ENCODE peak calls at places on chromosomes 1 and 21, in five cellular contexts. F is K562, Y is A549, U is IMR-90, G is HepG2. O is an unnamed sample.
A peak's percentile ranks its signal among the peaks of the same experiment; 100 is the strongest.

GRCh38 chr1:61604684-61605083 is 120.3 kb downstream of the TM2D1 start:
- DNase-seq in G (no peak), F (no peak), Y (no peak), U (no peak), O (no peak)

GRCh38 chr1:219900882-219901281 is 27.5 kb downstream of the SLC30A10 start:
- DNase-seq in U (no peak), G (no peak), Y (no peak), F (no peak), O (no peak)

GRCh38 chr1:48031676-48032075 is 34.5 kb upstream of the TRABD2B start:
- DNase-seq in U (no peak), G (no peak), F (no peak), Y (no peak), O (no peak)

GRCh38 chr21:44905016-44905724 is 15.5 kb downstream of the ITGB2 start:
- DNase-seq in F (no peak), Y (no peak), U (no peak), G (no peak), O (no peak)

GRCh38 chr21:25572895-25573310 is 34.4 kb downstream of the MRPL39 start:
- DNase-seq in F (no peak), G (no peak), U (peak; percentile 59), Y (no peak), O (no peak)

GRCh38 chr1:10339815-10340214 is 59.0 kb upstream of the PGD start:
- DNase-seq in G (no peak), Y (peak; percentile 35), F (peak; percentile 92), U (peak; percentile 62), O (peak; percentile 6)

GRCh38 chr1:159900086-159900680 is at the start of gene CFAP45:
- DNase-seq in U (peak; percentile 56), Y (no peak), F (peak; percentile 93), G (no peak), O (peak; percentile 65)

GRCh38 chr1:156703336-156703735 is 2.0 kb downstream of the CRABP2 start:
- DNase-seq in Y (no peak), U (no peak), G (no peak), F (no peak), O (no peak)

GRCh38 chr1:201365251-201365650 is 12.2 kb downstream of the TNNT2 start:
- DNase-seq in F (no peak), G (no peak), Y (no peak), U (no peak), O (no peak)

GRCh38 chr1:7960867-7961198 is 678 bp upstream of the PARK7 start:
- DNase-seq in F (no peak), Y (no peak), G (no peak), U (no peak), O (no peak)

GRCh38 chr1:228416217-228416971 is at the start of gene TRIM17:
- DNase-seq in Y (no peak), F (no peak), U (no peak), G (peak; percentile 42), O (no peak)

GRCh38 chr1:10733967-10734366 is 62.5 kb downstream of the CASZ1 start:
- DNase-seq in Y (no peak), F (no peak), U (no peak), G (no peak), O (no peak)

GRCh38 chr1:208309771-208310170 is 65.6 kb upstream of the PLXNA2 start:
- DNase-seq in F (no peak), Y (no peak), G (no peak), U (no peak), O (no peak)

GRCh38 chr1:175865041-175865766 is 121.8 kb upstream of the TNR start:
- DNase-seq in Y (no peak), G (no peak), U (no peak), F (no peak), O (no peak)

GRCh38 chr1:68210027-68210426 is 22.3 kb downstream of the WLS start:
- DNase-seq in G (no peak), F (no peak), Y (no peak), U (no peak), O (no peak)

GRCh38 chr1:17579951-17580939 is 40.7 kb downstream of the ARHGEF10L start:
- DNase-seq in U (no peak), F (no peak), Y (no peak), G (peak; percentile 87), O (no peak)

GRCh38 chr1:46174448-46175231 is at the start of gene TSPAN1:
- DNase-seq in F (no peak), Y (no peak), G (no peak), U (peak; percentile 45), O (no peak)

GRCh38 chr1:74470936-74471335 is 41.5 kb downstream of the LRRC53 start:
- DNase-seq in Y (no peak), G (no peak), U (no peak), F (no peak), O (no peak)

GRCh38 chr1:186456731-186457255 is 4.1 kb downstream of the PDC start:
- DNase-seq in G (no peak), U (no peak), Y (no peak), F (no peak), O (no peak)

GRCh38 chr1:24909388-24909898 is 20.6 kb downstream of the RUNX3 start:
- DNase-seq in Y (peak; percentile 73), G (peak; percentile 76), U (peak; percentile 61), F (peak; percentile 74), O (no peak)

GRCh38 chr1:202101182-202101581 is 21.5 kb upstream of the GPR37L1 start:
- DNase-seq in U (no peak), G (no peak), Y (no peak), F (no peak), O (no peak)

GRCh38 chr21:45225041-45225740 is 62.5 kb downstream of the POFUT2 start:
- DNase-seq in F (no peak), U (no peak), G (no peak), Y (no peak), O (no peak)

GRCh38 chr1:202834771-202835547 is 24.2 kb downstream of the PCAT6 start:
- DNase-seq in G (no peak), U (no peak), Y (no peak), F (peak; percentile 27), O (no peak)

GRCh38 chr1:243263824-243264223 is 8.0 kb downstream of the SDCCAG8 start:
- DNase-seq in G (no peak), F (peak; percentile 47), U (no peak), Y (no peak), O (no peak)

GRCh38 chr1:73662526-73662925 is 535.5 kb downstream of the LRRIQ3 start:
- DNase-seq in U (no peak), G (no peak), Y (no peak), F (no peak), O (no peak)

GRCh38 chr1:18800258-18800657 is 59.2 kb downstream of the TAS1R2 start:
- DNase-seq in U (no peak), F (peak; percentile 61), Y (no peak), G (no peak), O (no peak)

GRCh38 chr21:33734818-33735217 is 92.5 kb downstream of the ITSN1 start:
- DNase-seq in G (no peak), U (no peak), F (no peak), Y (no peak), O (no peak)

GRCh38 chr21:33732038-33732437 is 89.7 kb downstream of the ITSN1 start:
- DNase-seq in U (no peak), G (no peak), F (peak; percentile 52), Y (no peak), O (no peak)

GRCh38 chr21:33734326-33734725 is 92.0 kb downstream of the ITSN1 start:
- DNase-seq in Y (no peak), U (peak; percentile 58), G (no peak), F (no peak), O (no peak)

GRCh38 chr21:33729631-33730030 is 87.3 kb downstream of the ITSN1 start:
- DNase-seq in G (no peak), F (no peak), Y (no peak), U (no peak), O (no peak)

GRCh38 chr21:33731447-33731846 is 89.1 kb downstream of the ITSN1 start:
- DNase-seq in Y (no peak), U (no peak), F (no peak), G (no peak), O (no peak)
- TF ChIP-seq CEBPB in Y (no peak), U (no peak), F (no peak), G (no peak), O (no peak)

GRCh38 chr1:66283583-66284041 is 250.3 kb upstream of the SGIP1 start:
- DNase-seq in Y (no peak), G (no peak), F (no peak), U (peak; percentile 67), O (no peak)

GRCh38 chr1:66285618-66286270 is 248.2 kb upstream of the SGIP1 start:
- DNase-seq in F (no peak), Y (no peak), G (no peak), U (no peak), O (no peak)

GRCh38 chr1:66288048-66288447 is 245.9 kb upstream of the SGIP1 start:
- DNase-seq in G (no peak), Y (no peak), U (no peak), F (no peak), O (no peak)

GRCh38 chr1:66284746-66285145 is 249.2 kb upstream of the SGIP1 start:
- DNase-seq in G (no peak), Y (no peak), F (no peak), U (no peak), O (no peak)

DNA sequence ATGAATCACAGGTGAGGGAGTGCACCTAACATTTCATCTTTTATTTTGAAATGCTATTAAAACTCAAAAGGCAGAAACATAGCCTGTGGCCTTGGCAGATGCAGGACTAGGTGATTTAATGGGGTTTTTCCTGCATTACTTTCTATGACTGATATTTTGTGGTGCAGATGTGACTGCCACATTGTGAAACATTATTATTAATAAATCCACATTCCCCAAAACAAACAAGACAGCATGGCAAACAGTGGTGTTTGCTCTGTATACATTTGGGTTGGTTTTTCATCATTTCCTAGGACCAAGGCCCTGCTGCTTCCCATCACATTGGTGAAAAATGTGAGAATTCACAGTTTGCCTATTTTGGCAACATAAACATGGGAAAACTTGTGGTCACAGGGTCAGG is 247.6 kb upstream of the SGIP1 start:
- DNase-seq in G (no peak), U (no peak), Y (no peak), F (no peak), O (no peak)
- H3K4me3 ChIP-seq in G (no peak overlapping the region), U (no peak overlapping the region), Y (no peak overlapping the region), F (no peak overlapping the region), O (no peak overlapping the region)

GRCh38 chr21:33412832-33413519 is 9.8 kb downstream of the IFNGR2 start:
- DNase-seq in U (no peak), Y (no peak), F (no peak), G (peak; percentile 98), O (no peak)
- TF ChIP-seq CEBPB in U (no peak), Y (no peak), F (no peak), G (no peak), O (no peak)

GRCh38 chr1:94327001-94327685 is 89.8 kb upstream of the ARHGAP29 start:
- DNase-seq in Y (no peak), G (no peak), F (no peak), U (peak; percentile 41), O (peak; percentile 84)
- H3K4me3 ChIP-seq in Y (no peak overlapping the region), G (no peak overlapping the region), F (no peak overlapping the region), U (no peak overlapping the region), O (peak overlapping the region; percentile 13)

GRCh38 chr21:15992171-15992570 is 262.4 kb downstream of the USP25 start:
- DNase-seq in Y (no peak), U (peak; percentile 63), F (no peak), G (no peak), O (no peak)

GRCh38 chr21:15986277-15986676 is 256.5 kb downstream of the USP25 start:
- DNase-seq in F (no peak), Y (no peak), G (no peak), U (no peak), O (no peak)
- TF ChIP-seq CEBPB in F (no peak), Y (no peak), G (no peak), U (no peak), O (no peak)